ENCODE peak calls at places on chromosomes 4 and X, in nine cellular contexts. One of them, this sample, is unnamed. For H3K9me2, the result is how much of the 10 kb centered on the place peaks cover.

GRCh38 chrX:130566028-130566683 is 164.4 kb downstream of the RBMX2 start:
- DNase-seq in GM23248: no peak
- DNase-seq in GM23338: no peak
- DNase-seq in PC-3: no peak
- DNase-seq in PC-9: no peak
- DNase-seq in OCI-LY7: no peak
- DNase-seq in MM.1S: peak
- DNase-seq in Karpas-422: no peak
- DNase-seq in HCT116: no peak
- DNase-seq in this sample: no peak

GRCh38 chrX:11968470-11968869 is 169.8 kb upstream of the FRMPD4 start:
- DNase-seq in GM23248: no peak
- DNase-seq in GM23338: peak
- DNase-seq in PC-3: peak
- DNase-seq in PC-9: peak
- DNase-seq in OCI-LY7: no peak
- DNase-seq in MM.1S: no peak
- DNase-seq in Karpas-422: no peak
- DNase-seq in HCT116: no peak
- DNase-seq in this sample: peak

GRCh38 chr4:184937745-184938144 is 80.5 kb upstream of the HELT start:
- DNase-seq in GM23248: no peak
- DNase-seq in GM23338: peak
- DNase-seq in PC-3: no peak
- DNase-seq in PC-9: no peak
- DNase-seq in OCI-LY7: no peak
- DNase-seq in MM.1S: no peak
- DNase-seq in Karpas-422: no peak
- DNase-seq in HCT116: no peak
- DNase-seq in this sample: peak

GRCh38 chrX:37060999-37061398 is 52.8 kb downstream of the FAM47C start:
- DNase-seq in GM23248: peak
- DNase-seq in GM23338: peak
- DNase-seq in PC-3: peak
- DNase-seq in PC-9: peak
- DNase-seq in OCI-LY7: peak
- DNase-seq in MM.1S: peak
- DNase-seq in Karpas-422: peak
- DNase-seq in HCT116: peak
- DNase-seq in this sample: peak

GRCh38 chrX:151715735-151716134 is at the start of gene FATE1:
- DNase-seq in GM23248: no peak
- DNase-seq in GM23338: no peak
- DNase-seq in PC-3: no peak
- DNase-seq in PC-9: no peak
- DNase-seq in OCI-LY7: no peak
- DNase-seq in MM.1S: no peak
- DNase-seq in Karpas-422: no peak
- DNase-seq in HCT116: no peak
- DNase-seq in this sample: no peak

GRCh38 chrX:106951230-106951629 is 31.0 kb downstream of the CLDN2 start:
- DNase-seq in GM23248: no peak
- DNase-seq in GM23338: no peak
- DNase-seq in PC-3: no peak
- DNase-seq in PC-9: no peak
- DNase-seq in OCI-LY7: no peak
- DNase-seq in MM.1S: no peak
- DNase-seq in Karpas-422: no peak
- DNase-seq in HCT116: no peak
- DNase-seq in this sample: no peak

GRCh38 chrX:132769609-132770008 is 188.8 kb downstream of the HS6ST2 start:
- DNase-seq in GM23248: no peak
- DNase-seq in GM23338: no peak
- DNase-seq in PC-3: no peak
- DNase-seq in PC-9: no peak
- DNase-seq in OCI-LY7: no peak
- DNase-seq in MM.1S: no peak
- DNase-seq in Karpas-422: no peak
- DNase-seq in HCT116: no peak
- DNase-seq in this sample: no peak

GRCh38 chr4:187827631-187828030 is 167.9 kb upstream of the ZFP42 start:
- DNase-seq in GM23248: no peak
- DNase-seq in GM23338: no peak
- DNase-seq in PC-3: no peak
- DNase-seq in PC-9: no peak
- DNase-seq in OCI-LY7: no peak
- DNase-seq in MM.1S: no peak
- DNase-seq in Karpas-422: no peak
- DNase-seq in HCT116: no peak
- DNase-seq in this sample: no peak

GRCh38 chr4:24330198-24330972 is 254.0 kb downstream of the DHX15 start:
- DNase-seq in GM23248: peak
- DNase-seq in GM23338: no peak
- DNase-seq in PC-3: no peak
- DNase-seq in PC-9: no peak
- DNase-seq in OCI-LY7: no peak
- DNase-seq in MM.1S: no peak
- DNase-seq in Karpas-422: no peak
- DNase-seq in HCT116: no peak
- DNase-seq in this sample: no peak

GRCh38 chrX:78643874-78644273 is 15.3 kb downstream of the RTL3 start:
- DNase-seq in GM23248: no peak
- DNase-seq in GM23338: no peak
- DNase-seq in PC-3: no peak
- DNase-seq in PC-9: no peak
- DNase-seq in OCI-LY7: no peak
- DNase-seq in MM.1S: no peak
- DNase-seq in Karpas-422: no peak
- DNase-seq in HCT116: no peak
- DNase-seq in this sample: no peak

GRCh38 chr4:107050525-107051135 is 14.5 kb upstream of the DKK2 start:
- DNase-seq in GM23248: peak
- DNase-seq in GM23338: peak
- DNase-seq in PC-3: peak
- DNase-seq in PC-9: no peak
- DNase-seq in OCI-LY7: peak
- DNase-seq in MM.1S: peak
- DNase-seq in Karpas-422: peak
- DNase-seq in HCT116: peak
- DNase-seq in this sample: peak

GRCh38 chr4:139872274-139872673 is 206.7 kb downstream of the MGST2 start:
- DNase-seq in GM23248: peak
- DNase-seq in GM23338: no peak
- DNase-seq in PC-3: peak
- DNase-seq in PC-9: peak
- DNase-seq in OCI-LY7: no peak
- DNase-seq in MM.1S: no peak
- DNase-seq in Karpas-422: peak
- DNase-seq in HCT116: no peak
- DNase-seq in this sample: peak

GRCh38 chrX:73126240-73126639 is 46.9 kb upstream of the PABPC1L2A start:
- DNase-seq in GM23248: no peak
- DNase-seq in GM23338: no peak
- DNase-seq in PC-3: peak
- DNase-seq in PC-9: no peak
- DNase-seq in OCI-LY7: no peak
- DNase-seq in MM.1S: no peak
- DNase-seq in Karpas-422: no peak
- DNase-seq in HCT116: no peak
- DNase-seq in this sample: peak

GRCh38 chr4:153413827-153414226 is 52.3 kb upstream of the TMEM131L start:
- DNase-seq in GM23248: no peak
- DNase-seq in GM23338: peak
- DNase-seq in PC-3: no peak
- DNase-seq in PC-9: no peak
- DNase-seq in OCI-LY7: no peak
- DNase-seq in MM.1S: no peak
- DNase-seq in Karpas-422: no peak
- DNase-seq in HCT116: no peak
- DNase-seq in this sample: no peak

GRCh38 chrX:9845574-9845948 is 59.3 kb downstream of the SHROOM2 start:
- DNase-seq in GM23248: no peak
- DNase-seq in GM23338: no peak
- DNase-seq in PC-3: no peak
- DNase-seq in PC-9: no peak
- DNase-seq in OCI-LY7: no peak
- DNase-seq in MM.1S: no peak
- DNase-seq in Karpas-422: no peak
- DNase-seq in HCT116: no peak
- DNase-seq in this sample: no peak

GRCh38 chrX:153476628-153477027 is 6.3 kb upstream of the HAUS7 start:
- DNase-seq in GM23248: peak
- DNase-seq in GM23338: no peak
- DNase-seq in PC-3: no peak
- DNase-seq in PC-9: no peak
- DNase-seq in OCI-LY7: no peak
- DNase-seq in MM.1S: no peak
- DNase-seq in Karpas-422: no peak
- DNase-seq in HCT116: no peak
- DNase-seq in this sample: peak

GRCh38 chr4:42501624-42502401 is 104.5 kb downstream of the SHISA3 start:
- DNase-seq in GM23248: no peak
- DNase-seq in GM23338: peak
- DNase-seq in PC-3: no peak
- DNase-seq in PC-9: no peak
- DNase-seq in OCI-LY7: no peak
- DNase-seq in MM.1S: no peak
- DNase-seq in Karpas-422: no peak
- DNase-seq in HCT116: no peak
- DNase-seq in this sample: no peak

GRCh38 chr4:151199496-151200190 is 77.3 kb upstream of the PRSS48 start:
- DNase-seq in GM23248: peak
- DNase-seq in GM23338: no peak
- DNase-seq in PC-3: no peak
- DNase-seq in PC-9: no peak
- DNase-seq in OCI-LY7: no peak
- DNase-seq in MM.1S: no peak
- DNase-seq in Karpas-422: no peak
- DNase-seq in HCT116: no peak
- DNase-seq in this sample: no peak

GRCh38 chr4:156790866-156791265 is 180.7 kb downstream of the PDGFC start:
- DNase-seq in GM23248: peak
- DNase-seq in GM23338: peak
- DNase-seq in PC-3: peak
- DNase-seq in PC-9: no peak
- DNase-seq in OCI-LY7: no peak
- DNase-seq in MM.1S: no peak
- DNase-seq in Karpas-422: no peak
- DNase-seq in HCT116: no peak
- DNase-seq in this sample: no peak

GRCh38 chr4:108370291-108370690 is 201.6 kb upstream of the LEF1 start:
- DNase-seq in GM23248: no peak
- DNase-seq in GM23338: no peak
- DNase-seq in PC-3: no peak
- DNase-seq in PC-9: no peak
- DNase-seq in OCI-LY7: no peak
- DNase-seq in MM.1S: no peak
- DNase-seq in Karpas-422: no peak
- DNase-seq in HCT116: no peak
- DNase-seq in this sample: no peak

GRCh38 chr4:2337896-2338295 is 76.0 kb upstream of the MXD4 start:
- DNase-seq in GM23248: no peak
- DNase-seq in GM23338: no peak
- DNase-seq in PC-3: no peak
- DNase-seq in PC-9: no peak
- DNase-seq in OCI-LY7: no peak
- DNase-seq in MM.1S: no peak
- DNase-seq in Karpas-422: no peak
- DNase-seq in HCT116: no peak
- DNase-seq in this sample: no peak

GRCh38 chr4:110165382-110166285 is 32.8 kb downstream of the ELOVL6 start:
- DNase-seq in GM23248: peak
- DNase-seq in GM23338: no peak
- DNase-seq in PC-3: peak
- DNase-seq in PC-9: peak
- DNase-seq in OCI-LY7: peak
- DNase-seq in MM.1S: peak
- DNase-seq in Karpas-422: peak
- DNase-seq in HCT116: peak
- DNase-seq in this sample: peak

GRCh38 chrX:125175991-125176390 is 143.7 kb upstream of the TEX13C start:
- DNase-seq in GM23248: no peak
- DNase-seq in GM23338: no peak
- DNase-seq in PC-3: no peak
- DNase-seq in PC-9: no peak
- DNase-seq in OCI-LY7: no peak
- DNase-seq in MM.1S: no peak
- DNase-seq in Karpas-422: no peak
- DNase-seq in HCT116: no peak
- DNase-seq in this sample: no peak
- H3K9me2 ChIP-seq in GM23248: under half
- H3K9me2 ChIP-seq in GM23338: under half
- H3K9me2 ChIP-seq in PC-3: under half
- H3K9me2 ChIP-seq in PC-9: under half
- H3K9me2 ChIP-seq in OCI-LY7: under half
- H3K9me2 ChIP-seq in MM.1S: under half
- H3K9me2 ChIP-seq in Karpas-422: under half
- H3K9me2 ChIP-seq in HCT116: under half
- H3K9me2 ChIP-seq in this sample: under half

GRCh38 chr4:10773010-10773409 is 88.4 kb upstream of the CLNK start:
- DNase-seq in GM23248: no peak
- DNase-seq in GM23338: no peak
- DNase-seq in PC-3: no peak
- DNase-seq in PC-9: no peak
- DNase-seq in OCI-LY7: peak
- DNase-seq in MM.1S: no peak
- DNase-seq in Karpas-422: no peak
- DNase-seq in HCT116: no peak
- DNase-seq in this sample: no peak
- H3K9me2 ChIP-seq in GM23248: under half
- H3K9me2 ChIP-seq in GM23338: under half
- H3K9me2 ChIP-seq in PC-3: under half
- H3K9me2 ChIP-seq in PC-9: under half
- H3K9me2 ChIP-seq in OCI-LY7: under half
- H3K9me2 ChIP-seq in MM.1S: under half
- H3K9me2 ChIP-seq in Karpas-422: under half
- H3K9me2 ChIP-seq in HCT116: under half
- H3K9me2 ChIP-seq in this sample: under half

GRCh38 chr4:69642961-69643360 is 3.5 kb upstream of the UGT2A2 start:
- DNase-seq in GM23248: no peak
- DNase-seq in GM23338: no peak
- DNase-seq in PC-3: no peak
- DNase-seq in PC-9: no peak
- DNase-seq in OCI-LY7: no peak
- DNase-seq in MM.1S: no peak
- DNase-seq in Karpas-422: no peak
- DNase-seq in HCT116: no peak
- DNase-seq in this sample: no peak
- H3K9me2 ChIP-seq in GM23248: under half
- H3K9me2 ChIP-seq in GM23338: under half
- H3K9me2 ChIP-seq in PC-3: under half
- H3K9me2 ChIP-seq in PC-9: under half
- H3K9me2 ChIP-seq in OCI-LY7: under half
- H3K9me2 ChIP-seq in MM.1S: under half
- H3K9me2 ChIP-seq in Karpas-422: under half
- H3K9me2 ChIP-seq in HCT116: under half
- H3K9me2 ChIP-seq in this sample: under half

DNA sequence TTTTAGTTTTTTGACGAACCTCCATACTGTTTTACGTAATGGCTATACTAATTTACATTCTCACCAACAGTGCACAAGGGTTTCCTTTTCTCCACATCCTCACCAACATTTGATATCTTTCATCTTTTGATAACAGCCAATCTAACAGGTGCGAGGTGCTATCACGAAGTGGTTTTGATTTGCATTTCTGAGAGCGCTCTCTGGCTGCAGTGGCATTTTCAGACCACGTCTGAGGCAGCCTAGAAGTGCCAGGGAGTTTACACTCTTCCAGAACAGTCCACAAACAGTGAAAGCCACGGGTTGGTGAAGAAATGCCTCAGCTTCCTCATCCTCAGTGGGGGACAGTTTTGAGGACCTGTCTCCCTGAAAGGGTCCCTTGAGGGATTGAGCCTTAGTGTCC is 471.0 kb downstream of the BCOR start:
- DNase-seq in GM23248: no peak
- DNase-seq in GM23338: no peak
- DNase-seq in PC-3: no peak
- DNase-seq in PC-9: no peak
- DNase-seq in OCI-LY7: no peak
- DNase-seq in MM.1S: no peak
- DNase-seq in Karpas-422: no peak
- DNase-seq in HCT116: no peak
- DNase-seq in this sample: no peak
- H3K9me2 ChIP-seq in GM23248: under half
- H3K9me2 ChIP-seq in GM23338: under half
- H3K9me2 ChIP-seq in PC-3: under half
- H3K9me2 ChIP-seq in PC-9: under half
- H3K9me2 ChIP-seq in OCI-LY7: under half
- H3K9me2 ChIP-seq in MM.1S: under half
- H3K9me2 ChIP-seq in Karpas-422: under half
- H3K9me2 ChIP-seq in HCT116: under half
- H3K9me2 ChIP-seq in this sample: under half